ENCODE peak calls at places on chromosomes 12 and 14, in nine cellular contexts. A is Calu3, D is NCI-H345, E is epithelial cell of esophagus, X is NCI-H748 treated with DMSO at 0.1 percent for 48 hours, H is pancreas, Q is adipocyte, R is heart left ventricle, O is GM12865. N is an unnamed sample.

GRCh38 chr14:99930420-99931274 is 134.6 kb upstream of the EVL start:
- DNase-seq in A (no peak), D (no peak), E (no peak), X (no peak), H (no peak), Q (peak), R (no peak), O (peak), N (no peak)

GRCh38 chr14:103871596-103872480 is 24.5 kb upstream of the PPP1R13B start:
- DNase-seq in A (peak), D (no peak), E (peak), X (no peak), H (peak), Q (no peak), R (peak), O (peak), N (peak)

GRCh38 chr12:104370989-104371870 is 67.7 kb downstream of the EID3 start:
- DNase-seq in A (peak), D (no peak), E (peak), X (no peak), H (no peak), Q (no peak), R (no peak), O (no peak), N (no peak)

GRCh38 chr14:105163040-105163742 is 5.4 kb downstream of the JAG2 start:
- DNase-seq in A (no peak), D (peak), E (no peak), X (no peak), H (no peak), Q (no peak), R (no peak), O (no peak), N (no peak)

GRCh38 chr12:122836027-122836921 is 1.0 kb downstream of the HIP1R start:
- DNase-seq in A (peak), D (peak), E (peak), X (peak), H (peak), Q (peak), R (no peak), O (peak), N (peak)

GRCh38 chr12:2238111-2238510 is 185.3 kb downstream of the CACNA1C start:
- DNase-seq in A (no peak), D (no peak), E (no peak), X (no peak), H (no peak), Q (no peak), R (no peak), O (no peak), N (no peak)

GRCh38 chr12:1465990-1466389 is 128.4 kb downstream of the FBXL14 start:
- DNase-seq in A (no peak), D (no peak), E (no peak), X (no peak), H (no peak), Q (no peak), R (no peak), O (no peak), N (no peak)

GRCh38 chr12:54038760-54039414 is 6.0 kb downstream of the HOXC5 start:
- DNase-seq in A (no peak), D (no peak), E (peak), X (no peak), H (peak), Q (no peak), R (no peak), O (no peak), N (no peak)

GRCh38 chr12:228846-229200 is 14.9 kb upstream of the SLC6A12 start:
- DNase-seq in A (no peak), D (no peak), E (no peak), X (no peak), H (no peak), Q (no peak), R (no peak), O (no peak), N (no peak)

GRCh38 chr12:6809056-6809455 is 12.6 kb upstream of the GPR162 start:
- DNase-seq in A (no peak), D (no peak), E (no peak), X (no peak), H (no peak), Q (no peak), R (no peak), O (no peak), N (no peak)

GRCh38 chr14:99566390-99567354 is 37.3 kb downstream of the CCDC85C start:
- DNase-seq in A (no peak), D (no peak), E (no peak), X (no peak), H (no peak), Q (no peak), R (no peak), O (no peak), N (no peak)

GRCh38 chr12:12201274-12201758 is 65.5 kb downstream of the LRP6 start:
- DNase-seq in A (no peak), D (no peak), E (no peak), X (no peak), H (no peak), Q (no peak), R (no peak), O (peak), N (no peak)

GRCh38 chr14:94180655-94181271 is 6.6 kb downstream of the PPP4R4 start:
- DNase-seq in A (no peak), D (peak), E (peak), X (peak), H (no peak), Q (peak), R (no peak), O (peak), N (no peak)

GRCh38 chr14:78399316-78399889 is 229.2 kb downstream of the NRXN3 start:
- DNase-seq in A (peak), D (no peak), E (peak), X (no peak), H (no peak), Q (peak), R (no peak), O (peak), N (no peak)

GRCh38 chr12:1502856-1503255 is 91.5 kb downstream of the FBXL14 start:
- DNase-seq in A (no peak), D (no peak), E (no peak), X (no peak), H (no peak), Q (no peak), R (no peak), O (no peak), N (no peak)

GRCh38 chr12:73998894-73999293 is 538.7 kb upstream of the ATXN7L3B start:
- DNase-seq in A (no peak), D (no peak), E (no peak), X (no peak), H (no peak), Q (no peak), R (no peak), O (no peak), N (no peak)

GRCh38 chr14:94227029-94227428 is 52.9 kb downstream of the PPP4R4 start:
- DNase-seq in A (no peak), D (no peak), E (peak), X (no peak), H (no peak), Q (peak), R (no peak), O (no peak), N (no peak)

GRCh38 chr14:62062645-62063044 is 300.4 kb downstream of the SNAPC1 start:
- DNase-seq in A (no peak), D (no peak), E (no peak), X (no peak), H (no peak), Q (no peak), R (no peak), O (no peak), N (no peak)

GRCh38 chr14:73753887-73754880 is 40.0 kb upstream of the PNMA1 start:
- DNase-seq in A (no peak), D (no peak), E (peak), X (no peak), H (no peak), Q (peak), R (peak), O (peak), N (peak)

GRCh38 chr12:48788522-48788851 is 402 bp downstream of the ADCY6 start:
- DNase-seq in A (no peak), D (no peak), E (no peak), X (no peak), H (no peak), Q (peak), R (no peak), O (no peak), N (no peak)

GRCh38 chr12:131075611-131076010 is 121.9 kb downstream of the ADGRD1 start:
- DNase-seq in A (no peak), D (no peak), E (no peak), X (no peak), H (no peak), Q (no peak), R (no peak), O (no peak), N (no peak)

GRCh38 chr12:25041006-25041741 is 92.3 kb upstream of the BCAT1 start:
- DNase-seq in A (no peak), D (no peak), E (peak), X (no peak), H (no peak), Q (peak), R (no peak), O (peak), N (no peak)

GRCh38 chr12:49413796-49414195 is 46.5 kb downstream of the SPATS2 start:
- DNase-seq in A (no peak), D (no peak), E (peak), X (no peak), H (no peak), Q (peak), R (no peak), O (no peak), N (no peak)

GRCh38 chr12:67884596-67884995 is 104.7 kb upstream of the IFNG-AS1 start:
- DNase-seq in A (peak), D (no peak), E (no peak), X (no peak), H (no peak), Q (no peak), R (no peak), O (no peak), N (peak)

GRCh38 chr14:63895510-63895909 is 42.7 kb downstream of the SYNE2 start:
- DNase-seq in A (no peak), D (peak), E (no peak), X (no peak), H (no peak), Q (no peak), R (no peak), O (no peak), N (no peak)

GRCh38 chr12:52658196-52658595 is 6.2 kb upstream of the KRT2 start:
- DNase-seq in A (no peak), D (no peak), E (no peak), X (no peak), H (no peak), Q (no peak), R (no peak), O (no peak), N (no peak)

GRCh38 chr14:73014105-73014504 is 12.8 kb downstream of the ZFYVE1 start:
- DNase-seq in A (no peak), D (no peak), E (peak), X (no peak), H (no peak), Q (peak), R (no peak), O (peak), N (no peak)

GRCh38 chr12:104682790-104683279 is 226.1 kb downstream of the CHST11 start:
- DNase-seq in A (no peak), D (no peak), E (no peak), X (no peak), H (no peak), Q (no peak), R (no peak), O (peak), N (no peak)

GRCh38 chr12:70255311-70255710 is 12.1 kb downstream of the CNOT2 start:
- DNase-seq in A (no peak), D (no peak), E (no peak), X (no peak), H (no peak), Q (peak), R (no peak), O (no peak), N (no peak)

GRCh38 chr12:2284321-2284813 is 231.6 kb downstream of the CACNA1C start:
- DNase-seq in A (no peak), D (peak), E (no peak), X (no peak), H (peak), Q (peak), R (no peak), O (no peak), N (no peak)

GRCh38 chr14:59870277-59871165 is at the start of gene RTN1:
- DNase-seq in A (peak), D (peak), E (peak), X (peak), H (peak), Q (peak), R (peak), O (peak), N (peak)

GRCh38 chr14:37447883-37448391 is 147.1 kb downstream of the FOXA1 start:
- DNase-seq in A (no peak), D (no peak), E (peak), X (no peak), H (no peak), Q (no peak), R (no peak), O (no peak), N (no peak)

GRCh38 chr14:75928587-75929230 is 53.1 kb downstream of the TGFB3 start:
- DNase-seq in A (no peak), D (no peak), E (no peak), X (no peak), H (no peak), Q (peak), R (no peak), O (no peak), N (no peak)

GRCh38 chr12:121773011-121773777 is 20.3 kb downstream of the RHOF start:
- DNase-seq in A (peak), D (peak), E (peak), X (peak), H (peak), Q (peak), R (peak), O (peak), N (peak)

GRCh38 chr12:4112290-4112689 is 161.3 kb upstream of the CCND2 start:
- DNase-seq in A (no peak), D (no peak), E (no peak), X (no peak), H (no peak), Q (no peak), R (no peak), O (peak), N (no peak)

N was measured in mucosa of gallbladder.